ENCODE peak calls at places on chromosome 11, in ten cellular contexts. N is dermis microvascular lymphatic vessel endothelial cell; U is ACHN; M is fibroblast of the aortic adventitia; D is sciatic nerve; J is hepatocyte; R is effector memory CD8-positive, alpha-beta T cell; Y is NCI-H82; Z is neural crest cell; W is endothelial cell. L is an unnamed sample.

GRCh38 chr11:70065318-70066135 is 12.6 kb upstream of the ANO1 start:
- DNase-seq in N (no peak), U (no peak), M (no peak), D (no peak), J (no peak), R (no peak), Y (no peak), Z (no peak), W (no peak), L (no peak)

GRCh38 chr11:32888805-32889204 is 3.8 kb upstream of the QSER1 start:
- DNase-seq in N (no peak), U (no peak), M (peak; percentile 55), D (no peak), J (no peak), R (no peak), Y (no peak), Z (no peak), W (no peak), L (no peak)

GRCh38 chr11:89275966-89276365 is 98.3 kb downstream of the TYR start:
- DNase-seq in N (no peak), U (no peak), M (no peak), D (no peak), J (no peak), R (no peak), Y (no peak), Z (no peak), W (no peak), L (no peak)

GRCh38 chr11:34650528-34650927 is 29.6 kb downstream of the EHF start:
- DNase-seq in N (no peak), U (no peak), M (peak; percentile 43), D (no peak), J (no peak), R (peak; percentile 80), Y (no peak), Z (no peak), W (no peak), L (no peak)

GRCh38 chr11:69115586-69116560 is 39.9 kb upstream of the SMIM38 start:
- DNase-seq in N (no peak), U (peak; percentile 49), M (no peak), D (no peak), J (no peak), R (no peak), Y (no peak), Z (no peak), W (no peak), L (no peak)

GRCh38 chr11:2428322-2428795 is 16.0 kb downstream of the TRPM5 start:
- DNase-seq in N (peak; percentile 62), U (peak; percentile 61), M (peak; percentile 43), D (peak; percentile 87), J (peak; percentile 79), R (peak; percentile 88), Y (peak; percentile 64), Z (peak; percentile 76), W (peak; percentile 91), L (peak; percentile 4)

GRCh38 chr11:59548309-59548656 is 36.9 kb downstream of the OR4D9 start:
- DNase-seq in N (no peak), U (no peak), M (no peak), D (no peak), J (no peak), R (no peak), Y (no peak), Z (no peak), W (no peak), L (no peak)

GRCh38 chr11:34335801-34336200 is 22.0 kb downstream of the ABTB2 start:
- DNase-seq in N (no peak), U (no peak), M (no peak), D (no peak), J (no peak), R (no peak), Y (no peak), Z (no peak), W (no peak), L (no peak)

GRCh38 chr11:20035701-20036601 is 124.3 kb downstream of the DBX1 start:
- DNase-seq in N (peak; percentile 87), U (peak; percentile 57), M (peak; percentile 81), D (no peak), J (peak; percentile 33), R (no peak), Y (no peak), Z (no peak), W (no peak), L (peak; percentile 75)

GRCh38 chr11:111438846-111439520 is 59.9 kb upstream of the POU2AF1 start:
- DNase-seq in N (no peak), U (no peak), M (no peak), D (no peak), J (no peak), R (no peak), Y (no peak), Z (no peak), W (no peak), L (no peak)

GRCh38 chr11:94735907-94736306 is 32.2 kb upstream of the AMOTL1 start:
- DNase-seq in N (peak; percentile 33), U (no peak), M (no peak), D (no peak), J (no peak), R (no peak), Y (peak; percentile 15), Z (no peak), W (peak; percentile 22), L (no peak)

L was measured in fibroblast of the conjunctiva.